ENCODE peak calls at places on chromosomes 11 and 22, in nine cellular contexts. P, J, M, K, W, F, I, R and X are unnamed samples. For H3K27me3 and H3K9me3, the result is how much of the 10 kb centered on the place peaks cover.

GRCh38 chr11:131858495-131858894 is 488.1 kb downstream of the NTM start:
- DNase-seq in I (no peak), R (no peak), K (no peak), W (no peak), J (no peak), P (no peak), F (no peak), M (no peak), X (no peak)

GRCh38 chr11:121393855-121394254 is 58.3 kb upstream of the SORL1 start:
- DNase-seq in J (no peak), F (no peak), M (no peak), I (no peak), K (no peak), W (no peak), R (no peak), P (no peak), X (no peak)

GRCh38 chr22:42437488-42438292 is 5.5 kb upstream of the NFAM1 start:
- DNase-seq in I (no peak), K (no peak), P (peak), F (peak), W (peak), M (peak), J (peak), R (peak), X (peak)

GRCh38 chr11:122275513-122275912 is 159.5 kb upstream of the BLID start:
- DNase-seq in I (no peak), K (no peak), J (no peak), W (no peak), P (no peak), F (no peak), M (no peak), R (no peak), X (no peak)

GRCh38 chr11:46331653-46331984 is 15.6 kb upstream of the DGKZ start:
- DNase-seq in J (no peak), R (no peak), K (no peak), I (no peak), P (no peak), F (no peak), M (no peak), W (no peak), X (no peak)

GRCh38 chr11:119339581-119340334 is 925 bp downstream of the C1QTNF5 start:
- DNase-seq in I (no peak), J (peak), K (no peak), R (peak), P (peak), W (peak), M (peak), F (peak), X (peak)

GRCh38 chr11:76648061-76648460 is 22.5 kb downstream of the LRRC32 start:
- DNase-seq in F (no peak), K (no peak), W (peak), P (no peak), J (no peak), R (no peak), M (no peak), I (no peak), X (no peak)

GRCh38 chr11:30991802-30992512 is 377.6 kb downstream of the DCDC1 start:
- DNase-seq in J (no peak), R (no peak), I (no peak), K (no peak), M (no peak), W (no peak), F (no peak), P (no peak), X (no peak)

GRCh38 chr11:132959663-132960062 is 572.6 kb downstream of the OPCML start:
- DNase-seq in P (no peak), M (no peak), F (no peak), R (no peak), I (no peak), W (no peak), J (no peak), K (no peak), X (no peak)

GRCh38 chr11:19577849-19578619 is 134.6 kb upstream of the NAV2 start:
- DNase-seq in I (peak), P (peak), R (peak), M (peak), F (peak), K (no peak), J (peak), W (no peak), X (no peak)

GRCh38 chr11:105244157-105244820 is 104.7 kb upstream of the CARD18 start:
- DNase-seq in P (peak), F (no peak), M (peak), K (peak), W (no peak), R (peak), J (peak), I (peak), X (no peak)

GRCh38 chr22:42608481-42609361 is 6.0 kb downstream of the POLDIP3 start:
- DNase-seq in W (no peak), M (peak), I (no peak), P (peak), R (no peak), F (no peak), K (peak), J (peak), X (peak)

GRCh38 chr22:32693102-32693501 is 108.4 kb upstream of the TIMP3 start:
- DNase-seq in M (no peak), I (no peak), J (no peak), K (no peak), F (no peak), R (no peak), W (no peak), P (peak), X (no peak)

GRCh38 chr11:63683133-63683991 is 2.1 kb downstream of the RTN3 start:
- DNase-seq in F (no peak), M (peak), K (no peak), I (no peak), J (peak), P (peak), R (peak), W (no peak), X (no peak)

GRCh38 chr22:43537019-43537585 is 125.3 kb downstream of the MPPED1 start:
- DNase-seq in K (no peak), W (no peak), P (peak), J (no peak), R (no peak), I (no peak), F (no peak), M (no peak), X (no peak)

GRCh38 chr22:27393371-27393770 is 408.2 kb downstream of the MN1 start:
- DNase-seq in K (no peak), P (peak), R (no peak), M (no peak), F (no peak), W (no peak), I (no peak), J (no peak), X (no peak)

GRCh38 chr22:24432059-24432853 is 4.9 kb downstream of the ADORA2A start:
- DNase-seq in P (no peak), W (peak), J (peak), R (peak), F (no peak), K (no peak), I (no peak), M (peak), X (peak)

GRCh38 chr22:21898354-21898896 is 31.0 kb upstream of the MAPK1 start:
- DNase-seq in J (no peak), I (no peak), K (no peak), R (no peak), W (no peak), M (no peak), P (no peak), F (no peak), X (no peak)

GRCh38 chr11:71556018-71556417 is 7.8 kb downstream of the KRTAP5-9 start:
- DNase-seq in R (no peak), J (no peak), M (no peak), W (no peak), F (no peak), I (no peak), K (no peak), P (no peak), X (no peak)

GRCh38 chr11:69830086-69830485 is 10.9 kb upstream of the FGF3 start:
- DNase-seq in K (no peak), M (no peak), P (no peak), I (no peak), R (no peak), F (no peak), W (no peak), J (no peak), X (no peak)

GRCh38 chr11:44564198-44564597 is 1.3 kb upstream of the CD82 start:
- DNase-seq in K (no peak), F (no peak), P (no peak), I (no peak), W (peak), M (no peak), J (no peak), R (peak), X (no peak)

GRCh38 chr11:45411221-45411946 is 125.2 kb upstream of the SYT13 start:
- DNase-seq in M (peak), P (no peak), K (no peak), F (no peak), R (no peak), W (no peak), J (peak), I (no peak), X (no peak)

GRCh38 chr11:96607890-96608558 is 218.2 kb downstream of the JRKL start:
- DNase-seq in R (no peak), I (no peak), J (no peak), M (peak), W (no peak), K (no peak), P (peak), F (no peak), X (no peak)

GRCh38 chr11:119518746-119519382 is 95.9 kb upstream of the THY1 start:
- DNase-seq in F (no peak), W (no peak), I (no peak), P (peak), J (peak), M (peak), K (peak), R (no peak), X (no peak)

GRCh38 chr22:36879775-36880174 is 19.0 kb downstream of the NCF4 start:
- DNase-seq in J (no peak), W (no peak), M (peak), R (no peak), K (no peak), P (no peak), I (no peak), F (no peak), X (no peak)
- TF ChIP-seq CTCF in J (no peak), W (no peak), M (no peak), R (no peak), K (no peak), P (no peak), I (no peak), F (no peak), X (no peak)

GRCh38 chr11:75241906-75242644 is 1.5 kb downstream of the TPBGL start:
- DNase-seq in R (no peak), K (no peak), P (no peak), I (no peak), F (no peak), M (no peak), J (no peak), W (no peak), X (peak)
- H3K27me3 ChIP-seq in R (under half), K (half or more), P (half or more), I (under half), F (under half), M (half or more), J (under half), W (under half), X (half or more)

DNA sequence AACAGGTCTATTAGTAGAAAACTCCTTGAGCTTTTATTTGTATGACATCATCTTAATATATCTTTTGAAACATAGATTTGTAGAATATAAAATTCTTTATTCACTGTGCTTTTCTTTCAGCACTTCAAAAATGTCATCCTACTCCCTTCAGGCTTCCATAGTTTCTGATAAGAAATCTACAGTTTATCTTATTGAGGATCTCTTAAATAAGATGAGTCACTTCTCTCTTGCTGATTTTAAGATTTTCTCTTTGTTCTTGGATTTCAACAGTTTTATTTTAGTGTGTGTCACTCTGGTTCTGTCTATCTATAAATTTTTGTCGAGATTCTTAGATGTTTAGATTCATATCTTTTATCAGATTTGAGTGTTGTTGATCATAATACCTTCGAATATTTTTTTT is 566.1 kb upstream of the CHORDC1 start:
- DNase-seq in J (no peak), F (no peak), K (no peak), R (no peak), M (no peak), P (no peak), I (no peak), W (no peak), X (no peak)
- H3K9me3 ChIP-seq in J (under half), F (under half), K (under half), R (under half), M (under half), P (under half), I (under half), W (under half), X (under half)

DNA sequence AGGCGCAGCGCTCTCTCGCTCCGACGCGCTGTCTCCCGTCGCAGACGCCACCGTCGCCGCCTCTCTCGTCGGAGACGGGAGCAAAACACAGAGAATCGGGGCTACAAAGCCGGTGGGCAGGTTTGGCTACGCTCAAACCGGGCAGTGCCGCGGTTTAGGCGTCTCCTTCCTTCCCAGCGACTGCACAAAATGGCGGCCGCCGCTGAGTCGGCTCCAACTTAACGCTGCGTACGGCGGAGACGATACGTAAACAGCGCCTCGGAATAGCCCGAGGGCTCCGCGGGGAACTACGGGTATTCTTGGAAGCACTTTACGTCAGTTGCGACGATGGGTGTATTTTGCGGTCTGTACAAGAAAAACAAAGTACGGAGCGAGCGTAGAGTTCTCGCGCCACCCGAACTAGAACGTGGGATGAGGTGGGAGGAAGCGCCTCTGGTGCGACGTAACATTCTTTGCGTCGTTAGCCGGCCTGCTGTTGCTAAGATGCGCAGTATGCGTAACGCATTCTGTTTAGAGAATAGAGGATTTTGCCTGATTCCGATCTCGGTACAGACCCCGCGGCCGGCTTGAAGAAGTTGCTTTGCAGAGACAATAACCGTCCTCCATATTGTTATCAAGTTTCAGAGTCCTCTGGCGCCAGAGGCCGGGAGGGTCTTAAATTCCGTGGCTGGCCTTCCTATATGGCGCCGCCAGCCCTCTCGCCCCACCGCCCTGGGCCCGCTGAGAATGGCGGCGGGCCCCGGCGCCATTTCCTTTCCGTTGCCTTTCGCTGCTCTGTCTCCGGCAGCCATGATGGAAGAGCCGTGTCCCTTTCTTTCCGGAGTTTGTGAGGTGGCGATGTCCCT is at the start of gene DDX17:
- DNase-seq in P (peak), W (peak), M (peak), J (peak), R (peak), I (peak), K (peak), F (peak), X (peak)
- TF ChIP-seq CTCF in P (no peak), W (peak), M (no peak), J (no peak), R (no peak), I (no peak), K (no peak), F (no peak), X (no peak)

DNA sequence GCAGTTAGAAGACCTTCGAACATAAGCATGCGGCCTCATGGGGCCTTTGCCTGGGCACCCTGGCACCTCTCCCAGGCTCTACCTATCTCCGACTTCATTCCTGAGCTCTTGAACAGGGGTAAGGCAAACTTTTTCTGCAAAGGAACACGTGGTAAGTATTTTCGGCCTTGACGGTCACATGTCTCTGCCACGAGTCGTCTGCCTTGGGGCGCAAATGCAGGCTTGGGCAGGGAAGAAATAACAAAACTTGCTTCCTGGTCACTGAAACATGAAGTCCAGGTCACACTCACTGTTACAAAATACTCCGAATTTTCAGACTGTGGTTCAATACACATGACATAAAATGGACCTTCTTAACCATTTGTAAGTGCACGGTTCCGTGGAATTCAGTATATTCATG is 3.4 kb upstream of the ASCL2 start:
- DNase-seq in R (peak), M (no peak), J (no peak), K (no peak), W (no peak), I (no peak), F (no peak), P (peak), X (no peak)
- H3K27me3 ChIP-seq in R (under half), M (half or more), J (under half), K (under half), W (under half), I (under half), F (half or more), P (under half), X (under half)

GRCh38 chr11:17369094-17369493 is 17.5 kb downstream of the NCR3LG1 start:
- DNase-seq in I (no peak), M (no peak), R (no peak), W (no peak), P (no peak), J (no peak), F (no peak), K (no peak), X (no peak)
- H3K9me3 ChIP-seq in I (under half), M (under half), R (half or more), W (half or more), P (under half), J (under half), F (under half), K (under half), X (under half)